ENCODE peak calls at places on chromosomes 4 and X, in nine cellular contexts. M, J, A, D, X, F, S, V and C are unnamed samples.

GRCh38 chr4:30919458-30919857 is 199.3 kb downstream of the PCDH7 start:
- DNase-seq in M (no peak), S (no peak), F (no peak), V (no peak), J (no peak), D (no peak), A (no peak), X (no peak), C (no peak)

GRCh38 chr4:123381996-123382395 is 14.6 kb upstream of the SPRY1 start:
- DNase-seq in F (no peak), S (no peak), D (no peak), A (no peak), X (peak), V (no peak), J (no peak), M (no peak), C (no peak)

GRCh38 chr4:129429566-129430339 is 333.8 kb downstream of the C4orf33 start:
- DNase-seq in X (no peak), M (no peak), A (peak), D (no peak), J (peak), V (no peak), S (no peak), F (no peak), C (no peak)

GRCh38 chrX:97159916-97160800 is 276.4 kb downstream of the RPA4 start:
- DNase-seq in J (no peak), D (peak), X (peak), M (no peak), F (no peak), V (no peak), A (no peak), S (no peak), C (peak)

GRCh38 chr4:61425315-61425714 is 225.2 kb downstream of the ADGRL3 start:
- DNase-seq in J (no peak), M (no peak), X (no peak), S (no peak), A (peak), F (no peak), D (no peak), V (no peak), C (no peak)

GRCh38 chrX:21412883-21413282 is 38.7 kb downstream of the CNKSR2 start:
- DNase-seq in V (no peak), S (no peak), D (no peak), A (no peak), X (no peak), J (peak), F (no peak), M (no peak), C (no peak)

GRCh38 chr4:121177238-121178137 is 13.4 kb upstream of the TNIP3 start:
- DNase-seq in S (no peak), A (no peak), V (no peak), M (no peak), F (no peak), J (no peak), X (peak), D (no peak), C (peak)

GRCh38 chr4:75235359-75235951 is 278.7 kb downstream of the RCHY1 start:
- DNase-seq in X (no peak), J (no peak), S (no peak), F (peak), D (no peak), V (no peak), M (peak), A (no peak), C (no peak)

GRCh38 chrX:38664285-38664684 is 102.9 kb downstream of the TSPAN7 start:
- DNase-seq in V (peak), X (peak), F (peak), J (peak), M (peak), S (peak), A (peak), D (peak), C (peak)

GRCh38 chrX:70421618-70422017 is 1.5 kb upstream of the GDPD2 start:
- DNase-seq in V (no peak), F (no peak), X (peak), A (no peak), M (no peak), S (no peak), D (no peak), J (no peak), C (peak)

GRCh38 chrX:10576777-10577444 is 43.5 kb downstream of the MID1 start:
- DNase-seq in S (no peak), V (no peak), J (no peak), D (no peak), M (no peak), X (no peak), A (no peak), F (no peak), C (no peak)

GRCh38 chr4:6022607-6023288 is 4.5 kb upstream of the C4orf50 start:
- DNase-seq in F (no peak), J (no peak), D (no peak), M (no peak), X (no peak), S (no peak), A (no peak), V (no peak), C (no peak)

GRCh38 chrX:110327336-110327735 is 9.5 kb upstream of the AMMECR1 start:
- DNase-seq in M (no peak), D (no peak), F (no peak), X (no peak), A (no peak), V (no peak), J (no peak), S (no peak), C (no peak)

GRCh38 chrX:9279271-9279596 is 185.6 kb upstream of the TBL1X start:
- DNase-seq in X (no peak), M (no peak), S (no peak), D (no peak), F (peak), J (peak), A (no peak), V (no peak), C (no peak)

GRCh38 chrX:7021991-7022390 is 125.5 kb upstream of the STS start:
- DNase-seq in F (no peak), S (no peak), D (no peak), X (no peak), M (no peak), V (no peak), A (no peak), J (no peak), C (no peak)

GRCh38 chr4:186760576-186760975 is 36.9 kb upstream of the FAT1 start:
- DNase-seq in D (no peak), V (no peak), S (no peak), X (no peak), A (peak), M (no peak), F (no peak), J (peak), C (no peak)

GRCh38 chr4:55925235-55925634 is 23.5 kb upstream of the CEP135 start:
- DNase-seq in M (no peak), D (no peak), V (no peak), J (peak), S (no peak), F (no peak), A (no peak), X (peak), C (no peak)

GRCh38 chr4:51895158-51895557 is 52.2 kb downstream of the DCUN1D4 start:
- DNase-seq in F (no peak), A (no peak), M (no peak), S (no peak), V (no peak), J (no peak), D (no peak), X (no peak), C (no peak)

GRCh38 chr4:23455482-23455881 is 434.4 kb downstream of the PPARGC1A start:
- DNase-seq in S (no peak), M (peak), J (no peak), A (peak), F (no peak), D (peak), X (peak), V (no peak), C (peak)

GRCh38 chrX:100447563-100448397 is 37.7 kb upstream of the PCDH19 start:
- DNase-seq in S (peak), J (peak), A (peak), V (peak), X (peak), M (peak), D (peak), F (peak), C (peak)

GRCh38 chr4:140937866-140938265 is 181.7 kb upstream of the TBC1D9 start:
- DNase-seq in M (no peak), S (no peak), A (peak), D (no peak), V (peak), X (no peak), F (no peak), J (peak), C (no peak)

GRCh38 chr4:7384003-7384928 is 50.5 kb downstream of the PSAPL1 start:
- DNase-seq in J (no peak), A (no peak), F (no peak), V (peak), M (no peak), S (no peak), D (no peak), X (no peak), C (no peak)

GRCh38 chr4:37995981-37996770 is 36.0 kb downstream of the PTTG2 start:
- DNase-seq in S (no peak), X (no peak), V (no peak), M (no peak), F (no peak), D (no peak), J (no peak), A (no peak), C (no peak)

GRCh38 chrX:120672389-120672788 is 42.5 kb upstream of the C1GALT1C1 start:
- DNase-seq in F (no peak), A (peak), V (no peak), X (no peak), J (peak), S (peak), M (no peak), D (peak), C (no peak)

GRCh38 chrX:9326369-9326768 is 138.5 kb upstream of the TBL1X start:
- DNase-seq in V (no peak), M (no peak), X (no peak), F (no peak), J (no peak), D (no peak), S (no peak), A (no peak), C (no peak)

GRCh38 chrX:78092296-78092695 is 11.8 kb upstream of the PGK1 start:
- DNase-seq in X (peak), A (peak), J (peak), V (no peak), F (peak), S (peak), M (peak), D (no peak), C (peak)

GRCh38 chr4:1533501-1534064 is 127.3 kb upstream of the NKX1-1 start:
- DNase-seq in X (no peak), A (no peak), M (no peak), J (peak), F (no peak), V (no peak), D (no peak), S (no peak), C (no peak)

GRCh38 chr4:179307297-179308136 is 1865.3 kb upstream of the AGA start:
- DNase-seq in D (peak), F (peak), V (peak), A (peak), X (peak), S (peak), M (peak), J (peak), C (peak)

GRCh38 chr4:184846531-184846930 is 20.8 kb upstream of the ACSL1 start:
- DNase-seq in F (no peak), A (no peak), V (no peak), S (no peak), J (no peak), X (no peak), D (no peak), M (no peak), C (no peak)

GRCh38 chr4:177726111-177726510 is 283.9 kb upstream of the AGA start:
- DNase-seq in M (no peak), V (no peak), S (no peak), X (no peak), A (peak), J (no peak), D (no peak), F (no peak), C (no peak)

GRCh38 chr4:54930226-54930625 is 195.2 kb downstream of the KDR start:
- DNase-seq in D (no peak), A (peak), F (no peak), V (no peak), X (no peak), S (no peak), J (peak), M (no peak), C (no peak)

GRCh38 chr4:6250235-6250983 is 19.2 kb upstream of the WFS1 start:
- DNase-seq in F (peak), V (peak), S (peak), M (peak), A (peak), X (peak), D (peak), J (peak), C (peak)

GRCh38 chr4:2790583-2791517 is 2.0 kb upstream of the SH3BP2 start:
- DNase-seq in M (no peak), D (peak), X (no peak), F (no peak), J (no peak), S (no peak), V (peak), A (no peak), C (no peak)

GRCh38 chrX:108468486-108468885 is 28.8 kb downstream of the COL4A5 start:
- DNase-seq in X (no peak), D (no peak), J (peak), A (no peak), M (no peak), V (no peak), F (no peak), S (no peak), C (no peak)

GRCh38 chr4:8704632-8705031 is 112.1 kb downstream of the CPZ start:
- DNase-seq in S (no peak), D (no peak), M (no peak), A (no peak), V (no peak), F (no peak), J (no peak), X (no peak), C (no peak)

GRCh38 chr4:1997712-1998111 is 11.1 kb downstream of the NELFA start:
- DNase-seq in D (no peak), M (no peak), S (no peak), V (no peak), A (no peak), F (no peak), X (no peak), J (no peak), C (no peak)

DNA sequence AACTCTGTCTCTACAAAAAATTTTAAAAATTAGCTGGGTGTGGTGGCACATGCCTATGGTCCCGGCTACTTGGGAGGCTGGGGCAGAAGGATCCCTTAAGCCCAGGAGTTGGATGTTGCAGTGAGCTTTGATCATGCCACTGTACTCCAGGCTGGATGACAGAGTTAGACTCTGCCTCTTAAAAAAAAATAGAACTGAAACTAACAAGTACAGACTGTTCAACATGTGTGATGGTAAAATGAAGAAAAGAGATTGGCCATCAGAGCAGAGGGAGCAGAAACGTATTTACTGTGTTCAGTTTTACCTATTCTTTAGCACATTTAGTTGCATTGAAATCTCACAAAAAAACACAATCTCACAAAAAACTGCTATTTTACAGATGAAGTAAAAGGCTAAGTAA is 77.9 kb upstream of the NAP1L5 start:
- DNase-seq in F (no peak), V (no peak), X (no peak), D (no peak), A (no peak), S (no peak), M (no peak), J (no peak), C (no peak)
- H3K4me2 ChIP-seq in F (no peak), V (no peak), X (no peak), D (no peak), A (no peak), S (no peak), M (no peak), J (no peak), C (no peak)

DNA sequence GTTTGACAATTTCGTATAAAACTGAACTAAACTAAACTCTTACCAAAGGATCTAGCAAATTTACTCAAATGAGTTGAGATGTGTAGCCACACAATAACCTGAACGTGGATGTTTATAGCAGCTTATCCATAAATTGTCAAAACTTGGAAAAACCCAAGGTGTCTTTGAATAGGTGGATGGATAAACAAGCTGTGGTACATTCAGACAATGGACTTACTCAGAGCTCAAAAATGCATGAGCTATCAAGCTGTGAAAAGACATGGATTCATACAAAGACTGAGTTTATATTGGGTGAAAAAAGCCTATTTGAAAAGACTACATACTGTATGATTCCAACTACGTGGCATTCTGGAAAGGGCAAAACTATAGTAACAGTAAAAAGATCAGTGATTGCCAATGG is 69.5 kb downstream of the LARP1B start:
- DNase-seq in D (no peak), J (no peak), A (peak), X (no peak), M (no peak), S (no peak), V (no peak), F (no peak), C (no peak)
- TF ChIP-seq EZH2phosphoT487 in D (no peak), J (no peak), A (no peak), X (no peak), M (no peak), S (no peak), V (no peak), F (no peak), C (no peak)

DNA sequence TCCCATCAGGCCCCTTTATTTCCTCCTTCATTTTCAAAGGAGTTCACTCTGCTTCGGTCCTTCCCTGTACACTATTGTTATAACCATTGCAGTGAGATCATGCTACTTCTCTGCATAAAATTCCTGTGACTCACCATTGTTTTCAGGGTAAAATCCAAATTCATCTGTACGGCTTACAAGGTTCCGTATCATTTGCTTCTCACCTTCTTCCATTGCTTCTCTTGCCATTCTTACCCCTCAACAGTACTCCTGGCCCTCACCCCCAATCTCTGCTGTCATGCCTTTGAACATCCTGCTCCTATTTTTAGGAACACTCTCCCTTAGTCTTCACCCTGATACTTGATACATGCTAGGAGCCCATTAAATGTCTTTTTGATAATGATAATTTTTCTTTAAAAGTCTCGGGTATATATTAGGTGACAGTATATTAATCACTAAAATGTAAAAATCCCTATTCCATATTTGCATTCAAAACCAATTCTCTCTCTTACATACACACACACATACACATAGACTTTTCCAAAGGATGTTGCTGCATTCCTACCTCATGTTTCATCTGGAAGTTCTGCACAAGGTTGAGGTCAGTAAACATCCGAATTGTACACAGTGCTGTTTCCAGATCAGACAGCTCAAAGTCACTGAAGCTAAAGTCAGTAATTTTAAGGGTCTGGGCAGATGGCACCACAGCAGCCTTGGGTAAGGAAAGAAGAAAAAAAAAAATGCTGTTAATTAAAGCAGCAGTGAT is 103.4 kb downstream of the PDE5A start:
- DNase-seq in M (no peak), A (peak), D (no peak), X (no peak), S (no peak), J (peak), F (no peak), V (no peak), C (no peak)
- H3K4me2 ChIP-seq in M (no peak), A (peak), D (no peak), X (no peak), S (no peak), J (peak), F (no peak), V (peak), C (no peak)

DNA sequence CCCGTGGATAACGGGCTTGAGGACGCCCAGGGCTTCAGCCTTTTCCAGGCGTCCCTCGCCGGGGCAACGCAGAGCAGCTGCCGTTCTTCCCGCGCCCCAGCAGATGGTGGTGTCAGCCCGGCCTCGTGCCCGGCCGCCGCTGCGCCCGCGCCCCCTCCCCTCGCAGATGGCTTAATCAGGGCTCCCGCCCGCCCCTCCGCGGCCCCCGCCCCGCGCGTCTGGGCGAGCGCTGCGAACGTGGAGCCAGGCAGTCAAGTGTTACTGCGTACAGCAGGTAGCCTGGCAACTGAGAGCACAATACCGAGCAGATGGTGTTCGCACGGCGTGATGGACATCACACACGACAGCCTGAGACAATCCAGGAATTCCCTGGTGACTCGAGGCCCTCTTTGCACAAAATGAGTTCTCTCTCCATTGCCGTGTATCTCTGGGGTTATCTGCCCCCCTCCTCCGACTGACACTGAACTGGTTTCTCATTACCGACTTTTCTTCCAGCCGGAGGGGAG is 69.3 kb downstream of the MGST2 start:
- DNase-seq in D (peak), F (peak), M (peak), A (peak), V (peak), S (no peak), J (peak), X (peak), C (peak)
- TF ChIP-seq EZH2phosphoT487 in D (no peak), F (no peak), M (no peak), A (no peak), V (no peak), S (no peak), J (no peak), X (no peak), C (no peak)

DNA sequence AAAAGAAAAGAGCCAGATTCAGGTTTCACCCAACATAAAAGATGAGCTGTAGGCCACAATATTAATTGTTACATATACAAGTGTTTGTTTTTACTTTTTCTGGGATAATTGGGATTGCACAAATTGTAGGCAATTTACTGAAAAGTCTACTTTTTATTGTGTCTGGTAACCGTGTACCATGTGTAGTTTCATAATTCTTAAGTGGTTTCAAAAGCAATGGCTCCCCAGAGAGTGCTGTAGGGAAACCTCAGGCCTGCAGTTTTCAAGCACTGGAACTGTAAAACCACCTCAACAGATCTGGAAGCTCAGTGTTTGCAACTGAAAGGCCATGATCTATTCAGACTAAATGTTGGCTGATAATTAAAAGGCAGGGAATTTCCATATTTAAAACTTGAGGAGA is 53.9 kb upstream of the MMAA start:
- DNase-seq in F (peak), J (no peak), V (no peak), S (no peak), D (no peak), M (no peak), X (no peak), A (no peak), C (no peak)
- H3K4me2 ChIP-seq in F (no peak), J (no peak), V (no peak), S (no peak), D (no peak), M (no peak), X (no peak), A (no peak), C (no peak)